ENCODE peak calls at places on chromosomes 7 and 10, in four cellular contexts. A is stomach, V is lower lobe of right lung, R is uterus. T is an unnamed sample. For H3K4me1, the result is how much of the 10 kb centered on the place peaks cover.

GRCh38 chr7:139739863-139740597 is 37.8 kb downstream of the HIPK2 start:
- DNase-seq in R (no peak), V (no peak), A (peak), T (no peak)

GRCh38 chr10:27783660-27784059 is 38.0 kb upstream of the MKX start:
- DNase-seq in A (no peak), V (no peak), R (no peak), T (no peak)

GRCh38 chr7:43077732-43078391 is 34.6 kb upstream of the HECW1 start:
- DNase-seq in R (no peak), V (no peak), A (no peak), T (no peak)

GRCh38 chr7:8176370-8177081 is 85.4 kb downstream of the ICA1 start:
- DNase-seq in A (no peak), V (no peak), R (no peak), T (no peak)

GRCh38 chr10:36023939-36024338 is 381.8 kb upstream of the FZD8 start:
- DNase-seq in A (no peak), R (no peak), V (no peak), T (peak)

GRCh38 chr7:128157906-128158305 is 83.2 kb upstream of the LEP start:
- DNase-seq in A (no peak), R (no peak), V (no peak), T (no peak)

GRCh38 chr10:75284097-75284485 is 48.3 kb upstream of the COMTD1 start:
- DNase-seq in R (peak), A (no peak), V (no peak), T (no peak)

GRCh38 chr7:48170506-48170905 is 752 bp upstream of the ABCA13 start:
- DNase-seq in V (no peak), R (no peak), A (no peak), T (no peak)

GRCh38 chr10:121608669-121609190 is 10.5 kb upstream of the FGFR2 start:
- DNase-seq in R (no peak), V (peak), A (peak), T (peak)

GRCh38 chr7:106730021-106730420 is 69.1 kb upstream of the CCDC71L start:
- DNase-seq in A (no peak), R (no peak), V (no peak), T (no peak)

GRCh38 chr7:8217200-8218068 is 44.5 kb downstream of the ICA1 start:
- DNase-seq in R (no peak), A (no peak), V (no peak), T (no peak)

GRCh38 chr7:50502001-50502684 is 52.0 kb upstream of the FIGNL1 start:
- DNase-seq in R (peak), V (no peak), A (no peak), T (peak)

GRCh38 chr7:148543-148931 is 43.8 kb upstream of the FAM20C start:
- DNase-seq in V (no peak), A (no peak), R (no peak), T (no peak)

GRCh38 chr10:127906548-127907377 is at the start of gene PTPRE:
- DNase-seq in R (no peak), V (peak), A (peak), T (peak)

GRCh38 chr7:147279951-147280350 is 1163.3 kb downstream of the CNTNAP2 start:
- DNase-seq in V (no peak), R (no peak), A (no peak), T (no peak)

GRCh38 chr7:114182837-114183236 is 231.8 kb upstream of the FOXP2 start:
- DNase-seq in R (no peak), V (no peak), A (no peak), T (no peak)

GRCh38 chr10:91077549-91078017 is 142.9 kb upstream of the PCGF5 start:
- DNase-seq in R (peak), A (peak), V (peak), T (peak)

GRCh38 chr10:102984086-102984485 is 66.0 kb downstream of the CNNM2 start:
- DNase-seq in A (no peak), R (no peak), V (no peak), T (no peak)

GRCh38 chr7:4240813-4241612 is 441.1 kb upstream of the FOXK1 start:
- DNase-seq in R (no peak), A (no peak), V (no peak), T (no peak)

GRCh38 chr10:118827466-118828155 is 72.8 kb upstream of the CACUL1 start:
- DNase-seq in V (no peak), R (no peak), A (no peak), T (no peak)

GRCh38 chr10:20142311-20142710 is 326.1 kb downstream of the PLXDC2 start:
- DNase-seq in R (no peak), A (no peak), V (no peak), T (no peak)

GRCh38 chr7:141074162-141074989 is 512 bp downstream of the TMEM178B start:
- DNase-seq in R (no peak), V (no peak), A (no peak), T (peak)

GRCh38 chr7:100585511-100586265 is at the start of gene LRCH4:
- DNase-seq in V (peak), R (peak), A (peak), T (no peak)

GRCh38 chr7:100586266-100587025 is at the start of gene FBXO24:
- DNase-seq in A (peak), R (peak), V (peak), T (peak)

GRCh38 chr7:100583132-100584045 is 2.5 kb downstream of the LRCH4 start:
- DNase-seq in A (peak), V (peak), R (no peak), T (peak)

GRCh38 chr7:100584046-100584676 is 1.8 kb downstream of the LRCH4 start:
- DNase-seq in V (peak), R (no peak), A (no peak), T (peak)

GRCh38 chr7:100584677-100585510 is 1.0 kb downstream of the LRCH4 start:
- DNase-seq in V (peak), R (no peak), A (peak), T (peak)
- H3K4me1 ChIP-seq in V (under half), R (under half), A (half or more), T (under half)

DNA sequence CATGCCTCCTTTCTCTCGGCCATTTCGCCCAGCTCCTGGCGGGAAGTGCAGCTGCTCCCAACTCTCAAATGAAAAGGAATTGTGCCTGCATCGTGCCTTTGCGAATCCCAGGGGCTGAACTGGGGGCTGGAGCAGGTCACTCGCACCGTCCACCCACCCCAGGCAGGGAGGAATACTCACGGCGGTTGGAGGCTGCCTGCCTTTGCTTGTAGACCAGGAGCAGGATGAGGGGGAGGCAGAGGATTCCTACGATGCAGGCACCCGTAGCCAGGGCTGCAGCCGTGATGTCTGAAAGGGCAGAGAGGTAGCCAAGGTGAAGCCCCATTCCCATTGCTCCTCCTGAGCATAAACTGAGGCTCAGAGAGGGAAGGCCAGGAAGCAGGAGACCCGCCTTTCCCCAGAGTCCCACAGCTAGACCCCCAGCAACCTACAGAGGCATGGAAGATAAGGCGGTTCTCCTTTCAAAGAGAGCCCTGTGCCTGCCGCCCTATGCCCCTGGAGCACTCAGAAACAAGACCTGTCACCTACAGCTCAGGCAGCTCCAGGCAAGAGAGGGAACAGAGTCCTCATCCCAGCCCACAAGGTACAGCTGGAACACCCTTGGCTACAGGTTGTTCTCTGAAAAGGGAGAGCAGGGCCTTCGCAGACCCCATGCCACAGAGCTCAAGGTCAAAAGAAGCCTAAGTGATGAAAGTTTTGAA is 18.0 kb downstream of the VSIR start:
- DNase-seq in V (no peak), R (no peak), A (no peak), T (no peak)
- H3K4me1 ChIP-seq in V (half or more), R (under half), A (under half), T (under half)

DNA sequence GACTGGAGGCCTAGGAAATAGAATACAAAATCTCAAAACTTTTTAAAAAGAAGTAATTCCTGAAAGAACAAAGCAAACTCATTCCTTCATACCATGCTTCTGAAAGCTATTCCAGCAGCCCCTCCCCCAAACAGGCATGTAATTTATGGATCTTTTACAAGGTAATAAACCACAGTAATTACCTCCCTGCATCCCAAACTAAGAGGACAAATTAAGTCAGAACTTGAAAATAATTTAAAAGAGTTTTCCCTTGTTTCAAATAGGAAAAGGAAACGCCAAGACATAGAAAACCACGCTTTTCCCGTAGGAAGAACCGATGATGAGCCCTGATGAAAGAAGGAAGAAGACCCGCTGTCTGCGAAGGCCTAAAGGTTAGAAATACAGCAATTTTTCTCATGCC is 8.9 kb downstream of the HOXA4 start:
- DNase-seq in A (no peak), R (no peak), V (no peak), T (no peak)
- H3K4me1 ChIP-seq in A (under half), R (under half), V (under half), T (under half)

DNA sequence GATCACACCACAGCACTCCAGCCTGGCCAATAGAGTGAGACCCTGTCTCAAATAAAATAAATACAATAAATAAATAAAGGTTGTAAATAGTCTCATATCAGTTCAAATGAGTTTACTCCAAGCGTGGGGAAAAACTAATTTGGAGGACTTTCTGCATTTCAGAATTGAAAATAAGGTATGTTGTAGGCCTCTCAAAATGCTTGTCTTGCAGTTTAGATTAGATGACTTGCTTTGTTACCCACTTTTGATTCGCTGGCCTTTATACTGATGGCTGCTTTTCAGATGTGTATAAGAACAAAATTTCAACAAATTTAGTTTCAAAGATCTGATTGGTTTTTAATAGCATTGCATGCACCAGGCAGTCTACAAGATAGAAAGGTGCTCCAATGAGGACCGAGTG is 2.2 kb upstream of the C10orf143 start:
- DNase-seq in V (no peak), A (no peak), R (no peak), T (no peak)
- H3K4me1 ChIP-seq in V (under half), A (under half), R (under half), T (under half)

DNA sequence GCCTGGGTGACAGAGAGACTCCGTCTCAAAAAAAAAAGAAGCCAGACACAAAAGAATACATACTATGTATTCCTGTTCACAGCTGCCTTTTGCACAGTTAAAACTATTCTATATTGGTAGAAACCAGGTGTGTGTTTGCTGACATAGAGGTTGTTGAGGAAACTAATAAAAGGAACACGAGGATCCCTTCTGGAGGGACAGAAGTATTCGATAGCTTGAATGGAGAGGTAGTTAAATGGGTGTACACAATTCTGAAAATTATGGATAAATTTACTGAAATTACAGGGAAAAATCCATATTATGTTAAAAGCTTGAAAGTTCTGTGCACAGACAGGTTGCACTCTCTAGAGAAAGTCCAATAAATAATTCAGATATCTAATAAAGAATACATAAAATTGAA is 71.5 kb downstream of the CUBN start:
- DNase-seq in V (no peak), A (no peak), R (no peak), T (no peak)
- H3K4me1 ChIP-seq in V (under half), A (under half), R (under half), T (under half)

DNA sequence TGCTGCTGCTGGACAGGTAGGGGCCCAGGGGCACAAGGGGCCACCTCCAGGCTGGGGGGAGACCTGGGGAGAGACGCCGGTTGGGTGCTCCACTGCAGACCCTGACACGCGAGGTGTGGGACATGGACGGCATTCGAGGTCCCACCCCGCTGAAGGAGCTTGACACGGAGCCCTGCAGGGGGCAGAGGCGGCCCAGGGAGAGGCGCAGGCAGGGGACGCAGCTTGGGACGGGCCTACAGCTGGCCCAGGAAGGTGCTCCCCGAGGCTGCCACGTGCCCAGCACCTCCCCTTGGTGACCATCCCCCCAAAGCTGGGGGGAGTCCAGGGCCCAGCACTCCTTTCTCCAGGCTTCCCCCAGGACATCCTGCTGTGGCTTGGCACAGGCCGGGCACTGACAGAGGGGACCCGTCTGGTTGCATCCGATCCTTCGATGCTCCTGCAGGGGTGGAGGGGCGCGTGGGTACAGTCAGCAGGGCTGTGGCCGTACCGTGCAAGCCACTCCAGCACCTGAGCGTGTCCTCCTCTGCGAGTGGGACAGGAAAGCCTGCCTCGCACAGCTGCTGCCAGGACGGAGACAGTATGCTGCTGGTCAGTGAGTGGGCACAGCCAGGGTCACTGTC is 174.4 kb downstream of the ELFN1 start:
- DNase-seq in R (no peak), V (peak), A (no peak), T (peak)
- H3K4me1 ChIP-seq in R (under half), V (under half), A (under half), T (under half)

GRCh38 chr10:89414879-89415821 is 782 bp downstream of the IFIT5 start:
- DNase-seq in A (peak), R (peak), V (peak), T (peak)
- H3K4me1 ChIP-seq in A (under half), R (under half), V (half or more), T (under half)

GRCh38 chr7:102296179-102296438 is 9.4 kb downstream of the SH2B2 start:
- DNase-seq in A (no peak), V (no peak), R (no peak), T (no peak)
- H3K4me1 ChIP-seq in A (under half), V (under half), R (under half), T (under half)

T was measured in right cardiac atrium.